ENCODE peak calls at places on chromosomes 2 and 18, in nine cellular contexts. One of them, this sample, is unnamed.
A peak's percentile ranks its signal among the peaks of the same experiment; 100 is the strongest.

GRCh38 chr2:123976249-123976648 is 48.8 kb upstream of the CNTNAP5 start:
- DNase-seq in neural progenitor cell: no peak
- DNase-seq in pancreas: no peak
- DNase-seq in OCI-LY7: no peak
- DNase-seq in fibroblast of lung: no peak
- DNase-seq in tibial artery: no peak
- DNase-seq in fibroblast of the aortic adventitia: no peak
- DNase-seq in IMR-90: no peak
- DNase-seq in cardiac muscle cell: no peak
- DNase-seq in this sample: no peak

GRCh38 chr2:216430811-216431210 is 18.5 kb downstream of the SMARCAL1 start:
- DNase-seq in pancreas: no peak
- DNase-seq in fibroblast of the aortic adventitia: no peak
- DNase-seq in tibial artery: no peak
- DNase-seq in IMR-90: no peak
- DNase-seq in OCI-LY7: no peak
- DNase-seq in neural progenitor cell: no peak
- DNase-seq in cardiac muscle cell: no peak
- DNase-seq in fibroblast of lung: no peak
- DNase-seq in this sample: no peak

GRCh38 chr2:186648130-186648529 is 45.7 kb upstream of the FAM171B start:
- DNase-seq in neural progenitor cell: no peak
- DNase-seq in pancreas: no peak
- DNase-seq in cardiac muscle cell: no peak
- DNase-seq in tibial artery: no peak
- DNase-seq in OCI-LY7: no peak
- DNase-seq in fibroblast of the aortic adventitia: no peak
- DNase-seq in IMR-90: peak; percentile 54
- DNase-seq in fibroblast of lung: peak; percentile 52
- DNase-seq in this sample: peak; percentile 13

GRCh38 chr2:105121417-105121816 is 83.5 kb downstream of the MRPS9 start:
- DNase-seq in neural progenitor cell: no peak
- DNase-seq in cardiac muscle cell: no peak
- DNase-seq in pancreas: no peak
- DNase-seq in fibroblast of lung: no peak
- DNase-seq in tibial artery: no peak
- DNase-seq in fibroblast of the aortic adventitia: no peak
- DNase-seq in IMR-90: no peak
- DNase-seq in OCI-LY7: no peak
- DNase-seq in this sample: no peak

GRCh38 chr2:188805229-188805628 is 168.9 kb upstream of the COL3A1 start:
- DNase-seq in IMR-90: no peak
- DNase-seq in OCI-LY7: no peak
- DNase-seq in pancreas: no peak
- DNase-seq in tibial artery: no peak
- DNase-seq in neural progenitor cell: no peak
- DNase-seq in cardiac muscle cell: no peak
- DNase-seq in fibroblast of lung: peak; percentile 51
- DNase-seq in fibroblast of the aortic adventitia: no peak
- DNase-seq in this sample: no peak

GRCh38 chr2:240916571-240917008 is 10.5 kb downstream of the CROCC2 start:
- DNase-seq in fibroblast of the aortic adventitia: peak; percentile 83
- DNase-seq in neural progenitor cell: peak; percentile 67
- DNase-seq in fibroblast of lung: peak; percentile 83
- DNase-seq in IMR-90: peak; percentile 84
- DNase-seq in OCI-LY7: no peak
- DNase-seq in tibial artery: peak; percentile 89
- DNase-seq in cardiac muscle cell: peak; percentile 73
- DNase-seq in pancreas: peak; percentile 36
- DNase-seq in this sample: peak; percentile 90

GRCh38 chr2:27320958-27321543 is 1.8 kb downstream of the MPV17 start:
- DNase-seq in fibroblast of the aortic adventitia: peak; percentile 98
- DNase-seq in neural progenitor cell: peak; percentile 19
- DNase-seq in tibial artery: no peak
- DNase-seq in pancreas: peak; percentile 91
- DNase-seq in cardiac muscle cell: peak; percentile 97
- DNase-seq in OCI-LY7: no peak
- DNase-seq in fibroblast of lung: peak; percentile 98
- DNase-seq in IMR-90: peak; percentile 99
- DNase-seq in this sample: peak; percentile 97

GRCh38 chr2:181546086-181546485 is 88.9 kb downstream of the ITGA4 start:
- DNase-seq in fibroblast of lung: peak; percentile 75
- DNase-seq in tibial artery: no peak
- DNase-seq in pancreas: no peak
- DNase-seq in OCI-LY7: no peak
- DNase-seq in cardiac muscle cell: peak; percentile 3
- DNase-seq in IMR-90: peak; percentile 8
- DNase-seq in neural progenitor cell: no peak
- DNase-seq in fibroblast of the aortic adventitia: peak; percentile 1
- DNase-seq in this sample: peak; percentile 36

GRCh38 chr2:109513749-109514588 is 99.8 kb downstream of the SEPTIN10 start:
- DNase-seq in IMR-90: peak; percentile 95
- DNase-seq in cardiac muscle cell: peak; percentile 91
- DNase-seq in OCI-LY7: no peak
- DNase-seq in neural progenitor cell: no peak
- DNase-seq in pancreas: no peak
- DNase-seq in tibial artery: peak; percentile 85
- DNase-seq in fibroblast of lung: peak; percentile 86
- DNase-seq in fibroblast of the aortic adventitia: peak; percentile 97
- DNase-seq in this sample: peak; percentile 83

GRCh38 chr18:13916559-13916958 is 1.2 kb upstream of the MC2R start:
- DNase-seq in IMR-90: no peak
- DNase-seq in neural progenitor cell: no peak
- DNase-seq in OCI-LY7: no peak
- DNase-seq in fibroblast of lung: no peak
- DNase-seq in tibial artery: no peak
- DNase-seq in pancreas: no peak
- DNase-seq in cardiac muscle cell: no peak
- DNase-seq in fibroblast of the aortic adventitia: no peak
- DNase-seq in this sample: no peak

GRCh38 chr2:8319219-8319618 is 362.6 kb upstream of the ID2 start:
- DNase-seq in fibroblast of lung: no peak
- DNase-seq in cardiac muscle cell: no peak
- DNase-seq in tibial artery: no peak
- DNase-seq in IMR-90: peak; percentile 25
- DNase-seq in OCI-LY7: no peak
- DNase-seq in pancreas: no peak
- DNase-seq in neural progenitor cell: no peak
- DNase-seq in fibroblast of the aortic adventitia: no peak
- DNase-seq in this sample: no peak

GRCh38 chr2:53512071-53512841 is 255.3 kb upstream of the CHAC2 start:
- DNase-seq in pancreas: no peak
- DNase-seq in IMR-90: peak; percentile 79
- DNase-seq in neural progenitor cell: no peak
- DNase-seq in cardiac muscle cell: no peak
- DNase-seq in fibroblast of lung: peak; percentile 73
- DNase-seq in fibroblast of the aortic adventitia: peak; percentile 48
- DNase-seq in tibial artery: no peak
- DNase-seq in OCI-LY7: no peak
- DNase-seq in this sample: no peak

GRCh38 chr2:25340340-25340886 is 1.3 kb downstream of the DNMT3A start:
- DNase-seq in OCI-LY7: no peak
- DNase-seq in pancreas: peak; percentile 77
- DNase-seq in fibroblast of the aortic adventitia: no peak
- DNase-seq in tibial artery: peak; percentile 72
- DNase-seq in neural progenitor cell: peak; percentile 31
- DNase-seq in fibroblast of lung: no peak
- DNase-seq in cardiac muscle cell: peak; percentile 30
- DNase-seq in IMR-90: no peak
- DNase-seq in this sample: no peak

GRCh38 chr2:31253344-31254155 is 19.6 kb downstream of the EHD3 start:
- DNase-seq in OCI-LY7: peak; percentile 68
- DNase-seq in IMR-90: no peak
- DNase-seq in cardiac muscle cell: no peak
- DNase-seq in fibroblast of the aortic adventitia: no peak
- DNase-seq in tibial artery: no peak
- DNase-seq in fibroblast of lung: no peak
- DNase-seq in pancreas: no peak
- DNase-seq in neural progenitor cell: no peak
- DNase-seq in this sample: no peak

GRCh38 chr2:96231316-96231715 is 22.7 kb upstream of the STARD7 start:
- DNase-seq in IMR-90: no peak
- DNase-seq in OCI-LY7: no peak
- DNase-seq in tibial artery: peak; percentile 20
- DNase-seq in pancreas: no peak
- DNase-seq in fibroblast of the aortic adventitia: no peak
- DNase-seq in fibroblast of lung: no peak
- DNase-seq in cardiac muscle cell: no peak
- DNase-seq in neural progenitor cell: no peak
- DNase-seq in this sample: no peak

GRCh38 chr2:121092095-121092494 is 192.9 kb downstream of the TFCP2L1 start:
- DNase-seq in cardiac muscle cell: no peak
- DNase-seq in tibial artery: no peak
- DNase-seq in fibroblast of the aortic adventitia: no peak
- DNase-seq in pancreas: no peak
- DNase-seq in fibroblast of lung: no peak
- DNase-seq in neural progenitor cell: no peak
- DNase-seq in IMR-90: no peak
- DNase-seq in OCI-LY7: no peak
- DNase-seq in this sample: no peak

GRCh38 chr2:60966465-60967405 is 50.8 kb upstream of the PEX13 start:
- DNase-seq in pancreas: no peak
- DNase-seq in fibroblast of lung: no peak
- DNase-seq in IMR-90: no peak
- DNase-seq in cardiac muscle cell: no peak
- DNase-seq in neural progenitor cell: no peak
- DNase-seq in OCI-LY7: peak; percentile 24
- DNase-seq in fibroblast of the aortic adventitia: no peak
- DNase-seq in tibial artery: no peak
- DNase-seq in this sample: no peak
- H3K4me3 ChIP-seq in pancreas: no peak overlapping the region
- H3K4me3 ChIP-seq in fibroblast of lung: no peak overlapping the region
- H3K4me3 ChIP-seq in IMR-90: no peak overlapping the region
- H3K4me3 ChIP-seq in cardiac muscle cell: no peak overlapping the region
- H3K4me3 ChIP-seq in neural progenitor cell: no peak overlapping the region
- H3K4me3 ChIP-seq in OCI-LY7: peak overlapping the region; percentile 43
- H3K4me3 ChIP-seq in fibroblast of the aortic adventitia: no peak overlapping the region
- H3K4me3 ChIP-seq in tibial artery: no peak overlapping the region
- H3K4me3 ChIP-seq in this sample: no peak overlapping the region

GRCh38 chr2:10239561-10239967 is 63.1 kb upstream of the HPCAL1 start:
- DNase-seq in tibial artery: peak; percentile 56
- DNase-seq in fibroblast of lung: no peak
- DNase-seq in OCI-LY7: no peak
- DNase-seq in fibroblast of the aortic adventitia: no peak
- DNase-seq in pancreas: no peak
- DNase-seq in IMR-90: no peak
- DNase-seq in neural progenitor cell: no peak
- DNase-seq in cardiac muscle cell: peak; percentile 29
- DNase-seq in this sample: no peak
- TF ChIP-seq CTCF in tibial artery: no peak
- TF ChIP-seq CTCF in fibroblast of lung: no peak
- TF ChIP-seq CTCF in OCI-LY7: peak; percentile 54
- TF ChIP-seq CTCF in fibroblast of the aortic adventitia: no peak
- TF ChIP-seq CTCF in pancreas: no peak
- TF ChIP-seq CTCF in IMR-90: peak; percentile 5
- TF ChIP-seq CTCF in neural progenitor cell: peak; percentile 49
- TF ChIP-seq CTCF in cardiac muscle cell: peak; percentile 45
- TF ChIP-seq CTCF in this sample: peak; percentile 27

GRCh38 chr2:218881744-218882462 is 1.3 kb downstream of the WNT10A start:
- DNase-seq in cardiac muscle cell: no peak
- DNase-seq in OCI-LY7: no peak
- DNase-seq in fibroblast of lung: no peak
- DNase-seq in IMR-90: no peak
- DNase-seq in tibial artery: no peak
- DNase-seq in fibroblast of the aortic adventitia: no peak
- DNase-seq in pancreas: no peak
- DNase-seq in neural progenitor cell: no peak
- DNase-seq in this sample: no peak

GRCh38 chr2:218882463-218882821 is 1.8 kb downstream of the WNT10A start:
- DNase-seq in cardiac muscle cell: no peak
- DNase-seq in fibroblast of the aortic adventitia: no peak
- DNase-seq in fibroblast of lung: no peak
- DNase-seq in IMR-90: no peak
- DNase-seq in neural progenitor cell: no peak
- DNase-seq in OCI-LY7: no peak
- DNase-seq in tibial artery: no peak
- DNase-seq in pancreas: no peak
- DNase-seq in this sample: no peak

GRCh38 chr2:218884519-218884918 is 3.9 kb downstream of the WNT10A start:
- DNase-seq in pancreas: no peak
- DNase-seq in IMR-90: no peak
- DNase-seq in fibroblast of lung: no peak
- DNase-seq in neural progenitor cell: no peak
- DNase-seq in fibroblast of the aortic adventitia: no peak
- DNase-seq in cardiac muscle cell: no peak
- DNase-seq in tibial artery: no peak
- DNase-seq in OCI-LY7: no peak
- DNase-seq in this sample: no peak

GRCh38 chr2:218882866-218883366 is 2.3 kb downstream of the WNT10A start:
- DNase-seq in tibial artery: no peak
- DNase-seq in OCI-LY7: no peak
- DNase-seq in neural progenitor cell: no peak
- DNase-seq in fibroblast of the aortic adventitia: no peak
- DNase-seq in IMR-90: no peak
- DNase-seq in fibroblast of lung: no peak
- DNase-seq in cardiac muscle cell: no peak
- DNase-seq in pancreas: no peak
- DNase-seq in this sample: no peak

GRCh38 chr2:218883491-218884490 is 3.1 kb downstream of the WNT10A start:
- DNase-seq in fibroblast of the aortic adventitia: no peak
- DNase-seq in tibial artery: no peak
- DNase-seq in fibroblast of lung: no peak
- DNase-seq in neural progenitor cell: peak; percentile 81
- DNase-seq in OCI-LY7: peak; percentile 26
- DNase-seq in pancreas: peak; percentile 43
- DNase-seq in IMR-90: no peak
- DNase-seq in cardiac muscle cell: no peak
- DNase-seq in this sample: no peak
- H3K4me3 ChIP-seq in fibroblast of the aortic adventitia: no peak overlapping the region
- H3K4me3 ChIP-seq in tibial artery: peak overlapping the region; percentile 35
- H3K4me3 ChIP-seq in fibroblast of lung: no peak overlapping the region
- H3K4me3 ChIP-seq in neural progenitor cell: peak overlapping the region; percentile 46
- H3K4me3 ChIP-seq in OCI-LY7: peak overlapping the region; percentile 8
- H3K4me3 ChIP-seq in pancreas: peak overlapping the region; percentile 42
- H3K4me3 ChIP-seq in IMR-90: no peak overlapping the region
- H3K4me3 ChIP-seq in cardiac muscle cell: peak overlapping the region; percentile 26
- H3K4me3 ChIP-seq in this sample: no peak overlapping the region

DNA sequence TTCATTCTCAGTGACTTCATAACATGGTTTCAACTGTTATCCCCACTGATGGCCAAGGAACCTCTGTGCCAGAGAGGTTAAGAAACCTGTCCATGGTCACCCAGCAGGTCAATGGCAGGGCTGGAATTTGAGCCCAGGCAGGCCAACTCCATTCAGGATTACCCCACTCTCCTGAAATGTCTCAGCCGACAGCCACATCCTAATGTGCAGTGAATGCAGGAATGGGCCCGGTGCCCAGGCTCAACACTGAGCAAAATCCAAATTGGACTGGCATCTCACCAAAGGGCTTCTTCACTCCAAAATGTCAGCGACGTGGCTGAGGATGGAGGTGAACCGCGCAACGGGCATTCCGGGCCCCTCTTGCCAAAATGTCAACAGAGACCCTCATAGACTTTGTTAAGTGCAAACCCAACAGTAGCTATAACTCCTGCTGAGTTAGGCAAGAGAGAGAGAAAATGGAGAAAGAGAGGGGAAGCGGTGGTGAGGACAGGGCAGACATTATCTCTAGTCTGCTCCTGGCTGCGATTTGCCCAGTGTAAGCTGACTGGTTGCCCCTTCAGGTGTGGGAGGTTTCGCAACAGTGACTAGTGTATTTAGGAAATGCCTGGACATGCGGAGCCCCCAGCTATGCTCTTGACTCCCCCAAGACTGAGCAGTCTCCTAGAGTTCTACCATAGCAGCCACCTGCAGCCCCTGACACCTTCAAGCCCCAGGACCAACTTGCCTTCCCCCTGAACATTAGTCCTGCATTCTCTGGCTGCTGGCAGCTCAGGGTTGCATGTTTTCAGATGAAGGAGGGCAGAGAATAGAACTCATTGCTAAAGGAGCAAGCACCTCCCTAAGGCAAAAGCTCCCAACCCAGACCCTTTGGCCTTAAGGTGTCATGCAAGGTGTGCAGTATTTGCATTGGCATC is 167.7 kb downstream of the ANAPC1 start:
- DNase-seq in OCI-LY7: no peak
- DNase-seq in IMR-90: no peak
- DNase-seq in pancreas: no peak
- DNase-seq in tibial artery: no peak
- DNase-seq in neural progenitor cell: peak; percentile 0
- DNase-seq in fibroblast of lung: peak; percentile 37
- DNase-seq in cardiac muscle cell: peak; percentile 30
- DNase-seq in fibroblast of the aortic adventitia: no peak
- DNase-seq in this sample: no peak
- TF ChIP-seq CTCF in OCI-LY7: no peak
- TF ChIP-seq CTCF in IMR-90: no peak
- TF ChIP-seq CTCF in pancreas: no peak
- TF ChIP-seq CTCF in tibial artery: no peak
- TF ChIP-seq CTCF in neural progenitor cell: no peak
- TF ChIP-seq CTCF in fibroblast of lung: no peak
- TF ChIP-seq CTCF in cardiac muscle cell: no peak
- TF ChIP-seq CTCF in fibroblast of the aortic adventitia: no peak
- TF ChIP-seq CTCF in this sample: no peak